ENCODE peak calls at places on chromosomes 12 and 14, in four cellular contexts. R is body of pancreas; Z is pancreas; P is CD8-positive, alpha-beta T cell. Y is an unnamed sample. For H3K4me1, the result is how much of the 10 kb centered on the place peaks cover.

GRCh38 chr14:73713804-73714655 is at the start of gene PNMA1:
- DNase-seq in R (peak), Z (peak), P (peak), Y (no peak)

GRCh38 chr14:69708586-69709169 is 58.3 kb upstream of the SRSF5 start:
- DNase-seq in P (no peak), Z (no peak), R (no peak), Y (no peak)

GRCh38 chr12:120252071-120252906 is 13.2 kb downstream of the PXN start:
- DNase-seq in R (no peak), P (peak), Z (no peak), Y (no peak)

GRCh38 chr14:91367173-91368171 is 50.1 kb downstream of the CCDC88C start:
- DNase-seq in Z (no peak), R (peak), P (no peak), Y (no peak)

GRCh38 chr14:64447890-64448667 is 17.2 kb upstream of the AKAP5 start:
- DNase-seq in P (no peak), R (no peak), Z (no peak), Y (no peak)

GRCh38 chr12:89250648-89251047 is 101.7 kb downstream of the DUSP6 start:
- DNase-seq in P (no peak), R (no peak), Z (no peak), Y (no peak)

GRCh38 chr12:83796527-83796926 is 1109.8 kb downstream of the TMTC2 start:
- DNase-seq in R (no peak), Z (no peak), P (no peak), Y (no peak)

GRCh38 chr14:91303091-91303923 is 58.8 kb upstream of the GPR68 start:
- DNase-seq in Z (no peak), R (no peak), P (no peak), Y (peak)

GRCh38 chr12:78007173-78007572 is 176.5 kb downstream of the NAV3 start:
- DNase-seq in P (no peak), Z (no peak), R (no peak), Y (no peak)

DNA sequence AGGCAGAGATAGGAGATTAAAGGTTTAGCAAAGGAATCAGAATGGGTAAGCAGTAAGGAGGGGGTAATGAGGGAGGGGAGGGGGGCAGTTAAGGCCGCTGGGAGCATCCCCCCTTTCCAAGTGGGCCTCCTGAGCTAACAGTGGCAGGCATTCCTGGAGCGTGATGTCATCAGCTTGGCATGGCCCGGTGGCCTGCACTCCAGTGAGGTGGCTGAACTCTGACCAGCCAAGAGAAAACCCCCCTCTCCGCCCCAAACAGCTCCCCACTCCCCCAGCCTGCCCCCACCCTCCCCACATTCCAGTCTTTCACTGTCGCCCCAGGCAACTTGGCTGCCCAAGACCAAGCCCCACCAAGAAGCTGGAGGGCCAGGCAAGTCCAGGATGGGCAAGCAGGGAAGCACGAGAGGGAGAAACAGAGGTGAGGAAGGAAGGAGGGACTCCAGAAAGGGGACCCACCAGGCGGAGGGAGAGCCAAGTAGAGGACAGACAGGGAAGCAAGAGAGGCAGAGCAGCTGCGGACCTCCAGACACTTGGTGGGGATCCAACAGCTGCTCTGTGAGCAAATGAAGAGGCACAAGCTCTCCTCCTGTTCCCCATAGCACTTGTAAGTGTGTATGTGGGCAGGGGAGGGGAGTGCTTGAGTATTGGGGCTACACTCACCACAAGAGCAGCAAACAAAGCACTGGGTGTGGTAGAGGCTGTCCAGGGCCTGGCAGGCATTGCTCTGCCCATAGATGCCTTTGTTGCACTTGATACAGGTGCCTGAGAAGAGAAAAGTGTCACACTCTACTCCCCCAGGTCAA is 4.5 kb downstream of the AJUBA start:
- DNase-seq in R (peak), Z (peak), P (no peak), Y (peak)
- H3K4me1 ChIP-seq in R (half or more), Z (under half), P (under half), Y (under half)

DNA sequence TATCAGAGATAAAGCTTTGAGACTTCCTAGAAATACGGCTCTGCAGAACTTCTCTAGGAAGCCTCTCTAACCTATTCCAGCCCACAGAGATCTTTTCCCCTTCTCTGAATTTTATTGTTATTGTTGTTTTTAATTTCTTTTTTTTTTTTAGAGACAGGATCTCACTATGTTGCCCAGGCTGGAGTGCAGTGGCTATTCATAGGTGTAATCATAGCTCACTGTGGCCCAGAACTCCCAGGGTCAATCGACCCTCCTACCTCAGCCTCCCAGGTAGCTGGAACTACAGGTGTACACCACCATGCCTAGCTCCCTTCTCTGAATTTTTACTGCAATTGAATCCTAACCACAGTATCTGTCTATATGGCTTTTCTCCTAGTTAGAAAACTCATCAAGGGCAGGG is 19.6 kb downstream of the SLC7A8 start:
- DNase-seq in Z (no peak), P (no peak), R (no peak), Y (no peak)
- H3K27ac ChIP-seq in Z (no peak), P (no peak), R (peak), Y (no peak)

DNA sequence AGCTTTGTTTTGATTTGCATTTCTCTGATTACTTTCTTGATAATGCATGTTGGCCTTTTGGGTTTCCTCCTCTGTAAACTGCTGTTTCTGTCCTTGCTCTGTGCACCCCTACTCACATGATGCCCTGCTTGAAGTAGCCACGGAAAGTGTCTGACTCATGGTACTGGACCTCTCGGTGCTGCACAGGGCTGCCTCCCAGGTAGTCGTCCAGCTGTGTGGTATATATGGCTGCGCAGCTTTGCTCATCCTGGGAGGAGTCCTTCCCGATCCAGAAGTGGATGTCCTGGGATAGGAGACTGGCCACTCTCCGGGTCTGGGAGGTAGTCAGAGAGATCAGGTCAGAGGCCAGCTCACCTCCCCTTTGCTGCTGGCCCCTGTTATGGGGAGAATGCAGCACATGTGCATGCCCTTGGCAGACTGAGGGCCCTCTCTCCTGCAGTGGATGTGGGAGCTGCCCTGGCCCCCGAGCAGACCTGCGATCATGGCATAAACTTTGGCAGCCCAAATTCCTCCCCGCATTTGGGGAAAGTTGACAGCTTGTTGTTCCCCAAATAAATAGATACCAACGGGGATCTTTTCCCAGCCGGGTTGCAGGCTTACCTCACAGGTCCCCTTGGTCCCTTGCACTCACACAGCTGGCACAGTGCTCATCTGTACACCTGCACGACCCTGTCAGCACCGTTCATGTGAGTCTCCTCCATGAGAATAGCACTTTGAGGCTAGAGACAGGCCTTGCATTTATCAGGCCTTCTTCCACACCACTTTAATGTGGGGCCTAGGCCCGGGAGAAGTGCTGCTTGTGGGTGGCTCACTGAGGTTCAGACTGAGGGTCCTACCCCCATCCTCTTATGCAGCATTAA is 5.2 kb downstream of the AVIL start:
- DNase-seq in Z (no peak), R (no peak), P (no peak), Y (no peak)
- H3K4me1 ChIP-seq in Z (under half), R (under half), P (under half), Y (under half)

GRCh38 chr14:102238766-102239165 is 66.2 kb downstream of the MOK start:
- DNase-seq in Z (no peak), R (no peak), P (no peak), Y (no peak)
- H3K27ac ChIP-seq in Z (no peak), R (no peak), P (no peak), Y (no peak)

GRCh38 chr14:77923131-77923933 is 123.4 kb downstream of the ADCK1 start:
- DNase-seq in R (no peak), Z (no peak), P (no peak), Y (no peak)
- H3K4me1 ChIP-seq in R (under half), Z (under half), P (under half), Y (under half)